ENCODE peak calls at places on chromosomes 2 and 18, in five cellular contexts. F is T-helper 1 cell, G is IMR-90, V is NCI-H1105, P is NCI-H1092. I is an unnamed sample.

GRCh38 chr2:21267232-21267835 is 143.6 kb downstream of the TDRD15 start:
- DNase-seq in V (no peak), G (no peak), P (no peak), F (no peak), I (no peak)

GRCh38 chr2:161796192-161796591 is 172.0 kb downstream of the SLC4A10 start:
- DNase-seq in V (no peak), P (no peak), G (no peak), F (no peak), I (peak)

GRCh38 chr2:200905618-200906296 is 16.6 kb downstream of the NIF3L1 start:
- DNase-seq in F (no peak), P (peak), G (peak), V (peak), I (peak)

GRCh38 chr18:69257861-69258458 is 142.7 kb upstream of the DOK6 start:
- DNase-seq in P (no peak), G (peak), F (no peak), V (no peak), I (no peak)

GRCh38 chr18:51527826-51528225 is 330.3 kb upstream of the MEX3C start:
- DNase-seq in P (no peak), F (no peak), G (no peak), V (no peak), I (no peak)

GRCh38 chr2:219056896-219057708 is 3.6 kb downstream of the IHH start:
- DNase-seq in F (no peak), V (no peak), P (no peak), G (no peak), I (no peak)

GRCh38 chr2:224072541-224073188 is 33.6 kb upstream of the SERPINE2 start:
- DNase-seq in G (peak), F (no peak), P (no peak), V (no peak), I (no peak)

GRCh38 chr2:162964513-162964912 is 125.9 kb upstream of the KCNH7 start:
- DNase-seq in G (no peak), V (no peak), P (no peak), F (no peak), I (no peak)

GRCh38 chr2:200003444-200003843 is 48.1 kb downstream of the MAIP1 start:
- DNase-seq in F (no peak), V (no peak), G (peak), P (no peak), I (no peak)

GRCh38 chr2:68403199-68403644 is 38.1 kb downstream of the PLEK start:
- DNase-seq in P (no peak), V (no peak), F (no peak), G (no peak), I (no peak)

GRCh38 chr2:200515155-200515554 is 5.3 kb upstream of the KCTD18 start:
- DNase-seq in V (no peak), G (no peak), P (no peak), F (no peak), I (no peak)

GRCh38 chr2:102070058-102070642 is 72.4 kb upstream of the IL1R1 start:
- DNase-seq in G (peak), P (no peak), F (no peak), V (no peak), I (no peak)

GRCh38 chr2:105087273-105087672 is 49.4 kb downstream of the MRPS9 start:
- DNase-seq in V (no peak), P (no peak), F (no peak), G (no peak), I (no peak)

I was measured in SHP77.